ENCODE peak calls at places on chromosomes 12 and 14, in seven cellular contexts. R is CD4-positive, alpha-beta T cell; L is HFFc6; S is fibroblast of pulmonary artery; O is choroid plexus epithelial cell; D is A549; N is fibroblast of the aortic adventitia. H is an unnamed sample.

GRCh38 chr14:101859916-101860315 is 98.4 kb downstream of the PPP2R5C start:
- DNase-seq in R (no peak), L (no peak), S (no peak), O (no peak), D (no peak), N (no peak), H (no peak)

GRCh38 chr14:68245146-68246073 is 425.8 kb downstream of the RAD51B start:
- DNase-seq in R (no peak), L (peak), S (peak), O (peak), D (no peak), N (peak), H (no peak)

GRCh38 chr12:9760699-9761406 is at the start of gene CD69:
- DNase-seq in R (peak), L (no peak), S (no peak), O (peak), D (no peak), N (no peak), H (peak)

GRCh38 chr12:45615268-45615667 is 114.2 kb upstream of the ARID2 start:
- DNase-seq in R (no peak), L (peak), S (peak), O (peak), D (no peak), N (peak), H (no peak)

GRCh38 chr12:46269429-46270241 is 792 bp upstream of the SLC38A1 start:
- DNase-seq in R (peak), L (no peak), S (no peak), O (peak), D (peak), N (no peak), H (peak)

GRCh38 chr12:115993715-115994114 is 283.8 kb downstream of the MED13L start:
- DNase-seq in R (no peak), L (no peak), S (no peak), O (no peak), D (no peak), N (no peak), H (no peak)

GRCh38 chr14:47526591-47527244 is 148.7 kb downstream of the MDGA2 start:
- DNase-seq in R (no peak), L (no peak), S (no peak), O (no peak), D (no peak), N (no peak), H (no peak)

GRCh38 chr12:95262808-95263207 is 45.2 kb downstream of the VEZT start:
- DNase-seq in R (no peak), L (no peak), S (peak), O (no peak), D (no peak), N (no peak), H (no peak)

GRCh38 chr12:94799136-94799535 is 148.8 kb upstream of the TMCC3 start:
- DNase-seq in R (no peak), L (no peak), S (no peak), O (no peak), D (no peak), N (no peak), H (no peak)

GRCh38 chr12:91722072-91722471 is 423.6 kb downstream of the BTG1 start:
- DNase-seq in R (no peak), L (no peak), S (no peak), O (peak), D (no peak), N (no peak), H (no peak)

GRCh38 chr14:33851366-33851765 is 99.5 kb downstream of the EGLN3 start:
- DNase-seq in R (no peak), L (no peak), S (no peak), O (no peak), D (no peak), N (no peak), H (no peak)

GRCh38 chr12:95440401-95440800 is 33.6 kb upstream of the METAP2 start:
- DNase-seq in R (no peak), L (no peak), S (peak), O (peak), D (no peak), N (peak), H (no peak)

GRCh38 chr14:36069535-36069900 is 107.0 kb downstream of the PTCSC3 start:
- DNase-seq in R (no peak), L (peak), S (peak), O (peak), D (peak), N (peak), H (peak)

GRCh38 chr14:24259282-24260025 is 3.5 kb downstream of the TGM1 start:
- DNase-seq in R (no peak), L (no peak), S (peak), O (peak), D (no peak), N (peak), H (peak)

GRCh38 chr12:7129647-7130536 is at the start of gene CLSTN3:
- DNase-seq in R (peak), L (peak), S (peak), O (peak), D (no peak), N (peak), H (peak)

GRCh38 chr12:9660046-9660445 is 9.5 kb upstream of the CLEC2D start:
- DNase-seq in R (no peak), L (no peak), S (no peak), O (no peak), D (no peak), N (no peak), H (no peak)

GRCh38 chr12:104958946-104959841 is 1.1 kb upstream of the SLC41A2 start:
- DNase-seq in R (no peak), L (peak), S (peak), O (peak), D (no peak), N (peak), H (no peak)

GRCh38 chr12:45285717-45286116 is 69.8 kb downstream of the ANO6 start:
- DNase-seq in R (no peak), L (no peak), S (no peak), O (no peak), D (no peak), N (no peak), H (no peak)

GRCh38 chr14:24365600-24366374 is 2.2 kb upstream of the NFATC4 start:
- DNase-seq in R (peak), L (peak), S (peak), O (peak), D (peak), N (peak), H (peak)

GRCh38 chr14:102902523-102903247 is 19.8 kb upstream of the AMN start:
- DNase-seq in R (no peak), L (no peak), S (no peak), O (no peak), D (no peak), N (no peak), H (no peak)

GRCh38 chr12:63276537-63277365 is 125.8 kb upstream of the AVPR1A start:
- DNase-seq in R (no peak), L (peak), S (peak), O (peak), D (no peak), N (peak), H (peak)

GRCh38 chr14:96307434-96307833 is 51.4 kb downstream of the BDKRB1 start:
- DNase-seq in R (no peak), L (no peak), S (no peak), O (no peak), D (peak), N (no peak), H (no peak)

GRCh38 chr12:10664499-10664898 is 9.4 kb downstream of the STYK1 start:
- DNase-seq in R (no peak), L (no peak), S (no peak), O (no peak), D (no peak), N (no peak), H (no peak)

GRCh38 chr12:106682594-106683234 is 91.8 kb upstream of the RIC8B start:
- DNase-seq in R (no peak), L (peak), S (peak), O (peak), D (no peak), N (peak), H (no peak)

GRCh38 chr14:24146978-24147760 is at the start of gene RNF31:
- DNase-seq in R (peak), L (peak), S (peak), O (peak), D (peak), N (peak), H (peak)

GRCh38 chr12:32270818-32271710 is 128.3 kb upstream of the FGD4 start:
- DNase-seq in R (no peak), L (peak), S (peak), O (peak), D (no peak), N (peak), H (peak)

GRCh38 chr12:9750276-9751203 is 10.2 kb downstream of the CD69 start:
- DNase-seq in R (no peak), L (peak), S (peak), O (peak), D (peak), N (peak), H (peak)

GRCh38 chr12:27635349-27635972 is 60.8 kb upstream of the REP15 start:
- DNase-seq in R (no peak), L (peak), S (peak), O (peak), D (peak), N (peak), H (peak)

GRCh38 chr12:62522984-62523383 is 56.4 kb downstream of the MON2 start:
- DNase-seq in R (no peak), L (peak), S (peak), O (peak), D (no peak), N (peak), H (no peak)

GRCh38 chr12:15186593-15186992 is 34.6 kb downstream of the RERG start:
- DNase-seq in R (no peak), L (no peak), S (no peak), O (no peak), D (no peak), N (no peak), H (no peak)

GRCh38 chr12:49276304-49277290 is 11.7 kb downstream of the TUBA1C start:
- DNase-seq in R (no peak), L (no peak), S (no peak), O (no peak), D (no peak), N (no peak), H (no peak)

GRCh38 chr12:12182926-12183325 is 83.9 kb downstream of the LRP6 start:
- DNase-seq in R (no peak), L (peak), S (peak), O (peak), D (no peak), N (peak), H (peak)

GRCh38 chr12:48687595-48687994 is 5.6 kb upstream of the KANSL2 start:
- DNase-seq in R (no peak), L (no peak), S (no peak), O (no peak), D (no peak), N (no peak), H (no peak)

GRCh38 chr14:85439696-85440328 is 90.1 kb upstream of the FLRT2 start:
- DNase-seq in R (no peak), L (peak), S (peak), O (peak), D (no peak), N (peak), H (no peak)

GRCh38 chr12:128982933-128983332 is 129.7 kb downstream of the GLT1D1 start:
- DNase-seq in R (no peak), L (no peak), S (no peak), O (no peak), D (no peak), N (no peak), H (no peak)

GRCh38 chr12:128982134-128982533 is 128.9 kb downstream of the GLT1D1 start:
- DNase-seq in R (no peak), L (no peak), S (no peak), O (no peak), D (no peak), N (no peak), H (no peak)

GRCh38 chr12:128983371-128983770 is 130.1 kb downstream of the GLT1D1 start:
- DNase-seq in R (no peak), L (no peak), S (no peak), O (no peak), D (no peak), N (no peak), H (no peak)

GRCh38 chr12:128976120-128976519 is 122.8 kb downstream of the GLT1D1 start:
- DNase-seq in R (no peak), L (no peak), S (no peak), O (peak), D (no peak), N (no peak), H (no peak)

DNA sequence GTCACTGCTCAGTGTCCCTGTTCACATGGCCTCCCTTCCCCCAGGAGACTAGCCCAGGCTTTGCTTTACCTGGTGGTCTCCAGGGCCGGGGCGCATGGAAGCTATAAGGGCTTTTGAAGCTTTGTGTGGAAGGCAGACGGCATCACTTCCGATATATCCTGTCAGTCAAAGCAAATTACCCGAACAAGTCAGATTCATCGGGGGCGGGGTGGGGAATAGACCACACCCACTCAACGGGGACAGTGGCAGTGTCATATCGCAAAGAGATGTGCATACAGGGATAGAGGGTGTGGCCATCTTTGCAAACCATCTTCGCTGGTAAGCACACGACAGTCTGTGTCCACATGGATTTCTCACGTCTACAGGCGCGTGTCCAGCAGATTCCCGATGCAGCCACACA is 127.3 kb downstream of the GLT1D1 start:
- DNase-seq in R (no peak), L (no peak), S (no peak), O (no peak), D (no peak), N (no peak), H (no peak)
- TF ChIP-seq CTCF in R (no peak), L (no peak), S (no peak), O (no peak), D (no peak), N (no peak), H (no peak)

DNA sequence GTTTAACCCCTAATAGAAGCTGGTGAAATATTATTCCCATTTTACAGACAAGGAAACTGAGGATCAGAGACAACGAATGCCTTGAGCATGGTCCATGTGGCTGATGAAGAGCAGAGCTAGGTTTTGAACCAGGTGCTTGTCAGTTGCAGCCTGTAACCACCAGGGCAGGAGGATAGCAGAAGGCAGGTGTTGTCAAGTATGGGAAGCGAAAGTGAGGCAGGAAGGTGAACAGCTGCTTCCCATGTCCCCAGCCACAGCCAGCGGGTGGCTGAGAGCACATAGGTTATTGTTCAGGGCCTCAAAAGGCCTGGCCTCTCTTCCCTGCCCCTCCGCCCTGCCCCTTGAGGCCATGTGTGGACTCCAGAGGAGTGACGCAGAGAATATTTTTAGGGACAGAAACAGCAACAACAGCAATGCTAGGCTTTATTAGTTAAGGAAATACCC is 39.6 kb downstream of the IQSEC3 start:
- DNase-seq in R (no peak), L (no peak), S (no peak), O (no peak), D (peak), N (no peak), H (no peak)
- TF ChIP-seq CTCF in R (no peak), L (peak), S (no peak), O (peak), D (no peak), N (peak), H (peak)

GRCh38 chr12:117333331-117334000 is 28.0 kb downstream of the NOS1 start:
- DNase-seq in R (no peak), L (no peak), S (no peak), O (no peak), D (no peak), N (no peak), H (no peak)

GRCh38 chr12:117331691-117332090 is 29.7 kb downstream of the NOS1 start:
- DNase-seq in R (no peak), L (no peak), S (no peak), O (no peak), D (peak), N (no peak), H (no peak)

GRCh38 chr12:117329756-117330155 is 31.7 kb downstream of the NOS1 start:
- DNase-seq in R (no peak), L (no peak), S (no peak), O (no peak), D (no peak), N (no peak), H (no peak)

GRCh38 chr12:117328556-117329100 is 32.8 kb downstream of the NOS1 start:
- DNase-seq in R (no peak), L (no peak), S (no peak), O (no peak), D (no peak), N (no peak), H (no peak)

GRCh38 chr12:117330441-117331113 is 30.8 kb downstream of the NOS1 start:
- DNase-seq in R (no peak), L (no peak), S (no peak), O (no peak), D (no peak), N (no peak), H (no peak)
- TF ChIP-seq CTCF in R (no peak), L (no peak), S (no peak), O (no peak), D (no peak), N (no peak), H (no peak)

DNA sequence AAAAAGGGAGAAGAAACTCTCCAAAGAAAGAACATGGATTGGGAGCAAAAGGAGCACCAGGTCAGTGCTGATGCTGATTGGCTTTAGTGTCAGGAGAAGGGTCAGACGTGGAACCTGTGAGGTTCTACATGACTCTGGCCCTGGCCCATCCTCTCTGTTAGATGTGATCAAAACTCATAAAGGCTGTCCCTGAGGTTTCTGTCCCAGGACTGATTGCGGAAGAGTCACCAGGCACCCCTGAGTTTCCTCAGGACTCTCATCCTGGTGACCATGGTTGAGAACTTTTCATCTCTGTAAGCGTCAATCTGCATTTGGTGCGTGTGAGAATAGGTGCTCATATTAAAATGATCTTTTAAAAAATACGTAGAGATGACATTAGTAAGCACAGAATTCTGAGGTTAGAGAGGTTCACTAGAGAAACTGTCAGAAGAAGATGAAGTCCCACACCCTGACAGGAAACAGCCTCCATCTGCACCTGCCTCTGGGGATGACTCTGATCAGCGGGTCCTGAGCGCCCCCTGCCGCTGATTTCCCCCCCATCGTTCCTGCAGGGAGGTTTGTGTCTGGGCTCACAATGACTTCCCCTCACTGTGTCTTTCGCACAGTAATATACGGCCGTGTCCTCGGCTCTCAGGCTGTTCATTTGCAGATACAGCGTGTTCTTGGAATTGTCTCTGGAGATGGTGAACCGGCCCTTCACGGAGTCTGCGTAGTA is 741.8 kb downstream of the TMEM121 start:
- DNase-seq in R (peak), L (no peak), S (no peak), O (no peak), D (no peak), N (no peak), H (peak)
- TF ChIP-seq CTCF in R (peak), L (no peak), S (no peak), O (no peak), D (peak), N (no peak), H (no peak)

GRCh38 chr14:92325835-92326234 is 2.9 kb downstream of the SLC24A4 start:
- DNase-seq in R (no peak), L (no peak), S (no peak), O (peak), D (no peak), N (no peak), H (peak)
- TF ChIP-seq CTCF in R (no peak), L (peak), S (peak), O (peak), D (peak), N (no peak), H (no peak)

GRCh38 chr12:4858385-4858784 is 51.3 kb upstream of the KCNA1 start:
- DNase-seq in R (no peak), L (no peak), S (no peak), O (no peak), D (no peak), N (no peak), H (no peak)
- TF ChIP-seq CTCF in R (no peak), L (no peak), S (no peak), O (no peak), D (no peak), N (no peak), H (no peak)

GRCh38 chr12:83856803-83857202 is 1055.8 kb downstream of the SLC6A15 start:
- DNase-seq in R (no peak), L (no peak), S (no peak), O (no peak), D (no peak), N (no peak), H (no peak)
- TF ChIP-seq CTCF in R (no peak), L (no peak), S (no peak), O (no peak), D (no peak), N (no peak), H (no peak)

DNA sequence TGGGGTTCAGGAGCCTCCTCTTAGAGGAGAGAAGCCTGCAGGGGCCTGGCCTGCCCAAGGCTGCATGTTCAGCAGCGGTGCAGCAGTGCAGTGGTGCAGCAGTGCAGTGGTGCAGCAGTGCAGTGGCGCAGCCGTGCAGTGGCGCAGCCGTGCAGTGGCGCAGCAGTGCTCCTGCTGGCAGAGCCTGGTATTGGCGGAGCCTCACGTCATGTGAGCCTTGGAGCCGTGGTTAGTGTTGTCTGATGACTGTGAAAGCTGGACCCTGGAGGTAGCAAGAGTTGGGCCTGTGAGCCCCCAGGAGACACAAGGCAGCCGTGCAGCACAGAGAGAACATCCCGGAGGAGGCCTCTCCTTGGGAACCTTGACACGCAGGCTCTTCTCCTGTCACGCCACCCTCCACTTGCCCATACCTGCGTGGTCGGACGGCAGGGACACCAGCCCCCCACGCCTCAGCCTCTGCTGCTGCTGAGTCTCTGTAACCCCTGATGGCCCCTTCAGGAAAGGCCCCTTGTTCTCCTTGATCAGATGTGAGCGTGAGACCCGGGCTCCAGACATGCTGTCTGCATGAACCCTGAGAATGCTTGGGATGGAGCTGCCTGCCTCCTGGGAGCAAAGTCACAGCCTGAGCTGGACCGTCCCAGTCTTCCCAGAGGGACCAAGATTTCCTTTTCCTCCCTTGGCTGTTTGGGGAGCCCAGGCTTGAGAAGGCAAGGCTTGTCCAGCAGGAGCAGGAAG is 193.7 kb downstream of the KIF26A start:
- DNase-seq in R (no peak), L (no peak), S (no peak), O (no peak), D (no peak), N (no peak), H (no peak)
- TF ChIP-seq CTCF in R (no peak), L (peak), S (no peak), O (no peak), D (no peak), N (no peak), H (no peak)

GRCh38 chr14:70087380-70087697 is 101.4 kb downstream of the SLC8A3 start:
- DNase-seq in R (no peak), L (no peak), S (no peak), O (no peak), D (no peak), N (no peak), H (no peak)

GRCh38 chr14:70084226-70084625 is 104.5 kb downstream of the SLC8A3 start:
- DNase-seq in R (no peak), L (no peak), S (no peak), O (no peak), D (no peak), N (no peak), H (no peak)

GRCh38 chr14:70086685-70087379 is 101.9 kb downstream of the SLC8A3 start:
- DNase-seq in R (no peak), L (peak), S (peak), O (peak), D (no peak), N (peak), H (peak)
- TF ChIP-seq CTCF in R (no peak), L (peak), S (peak), O (peak), D (peak), N (peak), H (no peak)

H was measured in Calu3.